ENCODE peak calls at places on chromosomes 4 and X, in seven cellular contexts. C is IMR-90, D is transverse colon, R is foreskin fibroblast, J is tibial nerve, Z is fibroblast of mammary gland, L is WERI-Rb-1. N is an unnamed sample.

GRCh38 chr4:71184195-71184781 is 154.5 kb upstream of the SLC4A4 start:
- DNase-seq in R (peak), Z (peak), L (peak), C (peak), D (peak), J (peak), N (peak)

GRCh38 chr4:178080312-178080711 is 638.1 kb upstream of the AGA start:
- DNase-seq in D (no peak), L (no peak), J (no peak), C (no peak), R (no peak), Z (no peak), N (no peak)

GRCh38 chr4:185709802-185710486 is 102.0 kb downstream of the SORBS2 start:
- DNase-seq in R (peak), J (no peak), D (no peak), L (no peak), C (no peak), Z (peak), N (peak)

GRCh38 chr4:94758141-94758699 is 465 bp downstream of the BMPR1B start:
- DNase-seq in J (peak), L (peak), D (peak), C (no peak), R (peak), Z (no peak), N (peak)

GRCh38 chrX:112961981-112962380 is 121.3 kb upstream of the AMOT start:
- DNase-seq in D (no peak), J (no peak), L (no peak), Z (no peak), C (no peak), R (no peak), N (no peak)

GRCh38 chr4:150723727-150724411 is 141.9 kb downstream of the MAB21L2 start:
- DNase-seq in R (no peak), L (no peak), Z (no peak), D (no peak), C (no peak), J (no peak), N (no peak)

GRCh38 chr4:152188801-152189200 is 347.1 kb downstream of the FBXW7 start:
- DNase-seq in L (no peak), J (no peak), R (no peak), Z (no peak), C (no peak), D (no peak), N (no peak)

GRCh38 chr4:185005209-185005819 is 13.0 kb upstream of the HELT start:
- DNase-seq in C (peak), Z (peak), R (peak), J (peak), D (peak), L (peak), N (peak)

GRCh38 chrX:103831803-103832544 is at the start of gene RAB9B:
- DNase-seq in D (peak), C (peak), L (peak), Z (peak), J (peak), R (peak), N (peak)

DNA sequence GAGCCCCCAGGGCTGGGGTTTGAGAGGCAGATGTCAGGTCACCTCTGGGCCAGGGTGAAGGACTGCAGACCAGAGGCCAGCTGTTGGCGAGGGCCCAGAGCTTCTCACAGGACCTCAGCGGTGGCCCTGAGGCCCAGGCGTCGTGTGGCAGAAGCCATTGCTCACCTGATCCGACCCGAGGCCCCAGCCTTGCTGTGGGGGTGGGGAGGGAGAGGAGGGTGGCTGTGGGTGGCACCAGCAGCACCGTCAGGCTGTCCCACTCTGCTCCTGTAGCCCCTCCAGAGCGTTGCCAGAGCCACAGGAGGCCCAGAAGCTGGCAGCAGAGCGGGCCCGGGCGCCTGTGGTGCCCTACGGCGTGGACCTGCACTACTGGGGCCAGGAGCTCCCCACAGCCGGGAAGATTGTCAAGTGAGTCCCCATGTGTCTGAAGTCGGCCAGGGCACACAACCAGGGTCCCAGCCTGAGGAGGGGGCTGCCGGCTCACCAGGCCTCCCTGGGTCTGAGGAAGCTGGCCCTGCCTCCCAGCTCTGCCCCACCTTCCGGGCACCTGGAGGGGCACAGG is 28.8 kb downstream of the UVSSA start:
- DNase-seq in R (no peak), C (no peak), L (peak), D (no peak), J (no peak), Z (no peak), N (no peak)
- TF ChIP-seq CTCF in R (no peak), C (no peak), L (no peak), D (no peak), J (no peak), Z (no peak), N (no peak)

GRCh38 chr4:40206421-40206820 is 9.6 kb downstream of the RHOH start:
- DNase-seq in D (no peak), R (no peak), L (no peak), Z (no peak), J (no peak), C (no peak), N (no peak)
- H3K4me3 ChIP-seq in D (no peak), R (no peak), L (no peak), Z (no peak), J (no peak), C (no peak), N (no peak)

GRCh38 chr4:181858746-181859145 is 384.5 kb upstream of the TENM3 start:
- DNase-seq in C (no peak), L (no peak), J (no peak), Z (no peak), R (no peak), D (no peak), N (no peak)

GRCh38 chr4:181863846-181864245 is 379.4 kb upstream of the TENM3 start:
- DNase-seq in C (no peak), D (no peak), L (no peak), R (no peak), J (no peak), Z (peak), N (no peak)

GRCh38 chr4:181855307-181855706 is 387.9 kb upstream of the TENM3 start:
- DNase-seq in L (no peak), Z (peak), D (no peak), C (no peak), J (no peak), R (no peak), N (peak)

GRCh38 chr4:181860668-181861067 is 382.5 kb upstream of the TENM3 start:
- DNase-seq in J (no peak), R (no peak), C (peak), Z (peak), D (no peak), L (no peak), N (peak)

GRCh38 chr4:181860157-181860556 is 383.0 kb upstream of the TENM3 start:
- DNase-seq in J (no peak), L (no peak), Z (peak), D (no peak), C (peak), R (peak), N (peak)
- TF ChIP-seq CTCF in J (no peak), L (no peak), Z (no peak), D (no peak), C (no peak), R (no peak), N (no peak)

DNA sequence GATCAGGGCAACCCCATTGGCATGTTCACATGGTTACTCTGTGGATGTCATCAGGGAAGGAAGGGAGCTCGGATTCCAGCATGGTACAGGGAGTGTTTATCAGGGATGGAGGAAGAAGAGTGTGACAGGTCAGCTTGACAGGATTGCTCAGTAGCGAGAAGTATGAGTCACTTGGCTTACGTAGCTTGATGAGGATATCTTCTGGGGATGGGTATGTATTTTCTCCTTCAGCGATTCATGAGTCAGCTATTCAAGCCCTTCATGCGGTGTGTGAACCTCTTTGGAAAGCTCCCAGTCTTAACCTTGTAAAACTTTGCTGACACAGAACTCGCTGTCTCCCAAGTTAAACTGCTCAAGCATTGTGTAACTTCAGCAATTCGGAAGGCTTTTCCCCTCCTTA is 275.4 kb downstream of the ARHGAP10 start:
- DNase-seq in R (peak), L (no peak), D (no peak), J (no peak), Z (peak), C (peak), N (peak)
- H3K4me3 ChIP-seq in R (no peak), L (no peak), D (no peak), J (no peak), Z (no peak), C (no peak), N (no peak)

GRCh38 chr4:2036327-2036726 is 22.8 kb upstream of the NAT8L start:
- DNase-seq in Z (no peak), D (peak), L (peak), R (no peak), J (no peak), C (no peak), N (no peak)
- TF ChIP-seq CTCF in Z (no peak), D (no peak), L (no peak), R (no peak), J (no peak), C (no peak), N (no peak)

GRCh38 chr4:6275898-6276563 is 6.4 kb downstream of the WFS1 start:
- DNase-seq in C (no peak), D (peak), R (no peak), J (no peak), Z (no peak), L (no peak), N (no peak)
- H3K4me3 ChIP-seq in C (no peak), D (no peak), R (no peak), J (no peak), Z (no peak), L (no peak), N (no peak)

GRCh38 chr4:168868856-168869201 is 141.2 kb downstream of the CBR4 start:
- DNase-seq in D (no peak), L (no peak), R (no peak), J (no peak), Z (no peak), C (no peak), N (no peak)
- TF ChIP-seq CTCF in D (no peak), L (no peak), R (no peak), J (no peak), Z (no peak), C (no peak), N (no peak)